ENCODE peak calls at places on chromosomes 7 and 10, in nine cellular contexts. C is PC-9, H is left ventricle myocardium inferior, K is body of pancreas, N is PC-3, E is Peyer's patch, J is RWPE1, S is lower lobe of right lung, G is stomach. R is an unnamed sample.

GRCh38 chr10:63722537-63722936 is 201.3 kb downstream of the REEP3 start:
- DNase-seq in C (peak), H (no peak), K (peak), N (peak), E (no peak), J (no peak), S (no peak), G (no peak), R (no peak)

GRCh38 chr10:93245772-93246171 is 172.1 kb downstream of the CYP26A1 start:
- DNase-seq in C (no peak), H (no peak), K (no peak), N (no peak), E (no peak), J (no peak), S (no peak), G (no peak), R (no peak)

GRCh38 chr7:137953692-137954470 is 48.0 kb downstream of the CREB3L2 start:
- DNase-seq in C (peak), H (no peak), K (no peak), N (peak), E (no peak), J (peak), S (no peak), G (no peak), R (no peak)

GRCh38 chr7:128302110-128302509 is 41.6 kb downstream of the RBM28 start:
- DNase-seq in C (no peak), H (peak), K (no peak), N (no peak), E (no peak), J (no peak), S (no peak), G (no peak), R (no peak)

GRCh38 chr10:117552156-117552620 is 9.6 kb downstream of the EMX2 start:
- DNase-seq in C (no peak), H (no peak), K (no peak), N (peak), E (no peak), J (no peak), S (no peak), G (no peak), R (no peak)

GRCh38 chr10:88238515-88238914 is 344.6 kb downstream of the RNLS start:
- DNase-seq in C (no peak), H (no peak), K (no peak), N (no peak), E (no peak), J (no peak), S (no peak), G (no peak), R (no peak)

GRCh38 chr10:124916585-124917167 is 25.2 kb upstream of the ZRANB1 start:
- DNase-seq in C (peak), H (peak), K (peak), N (peak), E (peak), J (peak), S (peak), G (peak), R (peak)

GRCh38 chr10:104449402-104449801 is 95.8 kb downstream of the CFAP58 start:
- DNase-seq in C (no peak), H (no peak), K (no peak), N (no peak), E (no peak), J (no peak), S (no peak), G (no peak), R (no peak)

GRCh38 chr7:105219771-105220160 is 169.0 kb downstream of the SRPK2 start:
- DNase-seq in C (peak), H (no peak), K (no peak), N (peak), E (no peak), J (peak), S (no peak), G (no peak), R (no peak)

GRCh38 chr10:4281207-4281825 is 496.3 kb upstream of the KLF6 start:
- DNase-seq in C (no peak), H (no peak), K (no peak), N (peak), E (no peak), J (no peak), S (no peak), G (no peak), R (no peak)

GRCh38 chr7:155450828-155451521 is 7.0 kb upstream of the EN2 start:
- DNase-seq in C (no peak), H (no peak), K (no peak), N (no peak), E (no peak), J (no peak), S (peak), G (no peak), R (no peak)

GRCh38 chr7:1961776-1962276 is 270.9 kb downstream of the MAD1L1 start:
- DNase-seq in C (peak), H (no peak), K (no peak), N (peak), E (no peak), J (peak), S (no peak), G (no peak), R (no peak)

GRCh38 chr10:62919776-62920175 is 103.6 kb upstream of the EGR2 start:
- DNase-seq in C (no peak), H (no peak), K (no peak), N (peak), E (no peak), J (peak), S (no peak), G (no peak), R (no peak)

GRCh38 chr7:102272075-102272916 is 14.4 kb upstream of the SH2B2 start:
- DNase-seq in C (no peak), H (peak), K (peak), N (peak), E (peak), J (peak), S (peak), G (peak), R (peak)

GRCh38 chr10:123149568-123150228 is 1.8 kb downstream of the HMX2 start:
- DNase-seq in C (no peak), H (no peak), K (no peak), N (no peak), E (no peak), J (no peak), S (peak), G (no peak), R (no peak)

GRCh38 chr7:129351320-129351719 is 82.9 kb upstream of the STRIP2 start:
- DNase-seq in C (no peak), H (no peak), K (no peak), N (no peak), E (no peak), J (no peak), S (no peak), G (no peak), R (no peak)

GRCh38 chr7:31776616-31777015 is 89.6 kb downstream of the PPP1R17 start:
- DNase-seq in C (no peak), H (no peak), K (no peak), N (peak), E (no peak), J (peak), S (no peak), G (no peak), R (no peak)

GRCh38 chr10:50152792-50153272 is 85.1 kb downstream of the WASHC2A start:
- DNase-seq in C (no peak), H (peak), K (peak), N (no peak), E (no peak), J (no peak), S (peak), G (peak), R (no peak)

GRCh38 chr7:112143151-112143550 is 63.0 kb downstream of the DOCK4 start:
- DNase-seq in C (no peak), H (no peak), K (no peak), N (no peak), E (no peak), J (no peak), S (no peak), G (no peak), R (no peak)

GRCh38 chr7:22486597-22486996 is 13.4 kb downstream of the STEAP1B start:
- DNase-seq in C (no peak), H (no peak), K (no peak), N (no peak), E (no peak), J (no peak), S (no peak), G (no peak), R (no peak)
- H3K27ac ChIP-seq in C (no peak), H (no peak), K (no peak), N (no peak), E (no peak), J (no peak), S (no peak), G (no peak), R (no peak)

DNA sequence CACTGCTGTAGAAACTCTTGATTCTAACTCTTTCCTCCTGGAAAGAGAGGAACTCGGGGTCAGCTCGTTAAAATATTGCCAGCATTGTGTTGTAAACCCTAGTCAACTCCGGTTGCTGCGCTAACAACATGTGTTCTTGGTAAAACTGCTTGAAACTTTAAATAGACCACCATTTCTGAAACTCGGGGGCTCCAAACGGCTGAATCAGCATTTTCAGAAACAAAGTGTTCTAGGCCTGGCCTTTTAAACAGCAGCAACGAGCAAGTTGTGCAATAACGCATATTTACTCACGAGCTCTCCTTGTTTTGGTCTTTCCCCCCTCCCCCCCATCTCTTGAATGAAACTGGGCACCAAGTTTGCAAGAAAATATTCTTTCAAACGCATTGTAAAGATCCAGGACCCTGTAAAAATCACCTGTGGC is 9.2 kb upstream of the GRB10 start:
- DNase-seq in C (peak), H (no peak), K (peak), N (peak), E (no peak), J (peak), S (no peak), G (no peak), R (no peak)
- H3K27ac ChIP-seq in C (peak), H (peak), K (peak), N (peak), E (no peak), J (peak), S (peak), G (peak), R (no peak)

GRCh38 chr10:68560916-68561691 is 967 bp downstream of the TET1 start:
- DNase-seq in C (no peak), H (peak), K (peak), N (no peak), E (no peak), J (no peak), S (no peak), G (no peak), R (peak)
- H3K27ac ChIP-seq in C (no peak), H (peak), K (no peak), N (no peak), E (no peak), J (no peak), S (no peak), G (no peak), R (no peak)

DNA sequence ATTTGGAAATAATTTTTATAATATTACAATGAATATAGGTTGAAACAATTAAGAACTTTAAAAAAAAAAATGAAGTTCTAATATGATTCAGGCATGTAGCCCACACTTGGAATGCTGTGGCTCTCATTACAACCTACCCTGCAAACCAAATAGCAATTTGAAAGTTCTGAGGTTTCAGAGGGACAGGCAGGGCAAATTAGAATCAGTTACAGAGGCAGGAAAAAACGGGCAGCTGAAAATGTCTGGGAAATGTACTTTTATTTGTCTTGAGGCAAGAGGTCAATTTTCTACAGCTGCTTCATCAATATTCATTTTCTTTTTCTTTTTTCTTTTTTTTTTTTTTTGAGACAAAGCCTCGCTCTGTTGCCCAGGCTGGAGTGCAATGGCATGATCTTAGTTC is 95.3 kb downstream of the PIP4K2A start:
- DNase-seq in C (no peak), H (no peak), K (no peak), N (no peak), E (no peak), J (no peak), S (no peak), G (no peak), R (no peak)
- H3K27ac ChIP-seq in C (no peak), H (peak), K (no peak), N (peak), E (no peak), J (peak), S (no peak), G (no peak), R (peak)

DNA sequence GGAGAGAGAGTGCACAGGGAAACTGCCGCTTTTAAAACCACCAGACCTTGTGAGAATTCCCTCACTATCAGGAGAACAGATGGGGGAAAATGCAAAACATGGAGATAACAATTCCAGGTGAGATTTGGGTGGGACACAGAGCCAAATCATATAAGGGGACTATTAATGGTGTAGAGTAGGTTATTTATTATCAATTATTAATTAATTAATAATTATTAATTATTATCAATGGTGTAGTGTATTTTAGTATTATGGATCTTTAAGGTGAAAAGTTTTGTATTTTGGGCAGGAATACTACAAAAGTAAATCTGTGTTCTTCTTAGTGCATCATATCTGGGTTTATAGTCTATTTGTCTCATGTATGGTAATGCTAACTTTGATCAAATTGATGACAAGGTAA is 377.7 kb upstream of the KCND2 start:
- DNase-seq in C (no peak), H (no peak), K (no peak), N (no peak), E (no peak), J (no peak), S (no peak), G (no peak), R (no peak)
- H3K27ac ChIP-seq in C (no peak), H (no peak), K (no peak), N (no peak), E (no peak), J (no peak), S (no peak), G (no peak), R (no peak)

GRCh38 chr7:100433592-100434296 is 2.6 kb downstream of the PPP1R35 start:
- DNase-seq in C (no peak), H (no peak), K (no peak), N (no peak), E (no peak), J (no peak), S (peak), G (no peak), R (no peak)
- H3K27ac ChIP-seq in C (no peak), H (peak), K (no peak), N (no peak), E (no peak), J (peak), S (no peak), G (no peak), R (no peak)

GRCh38 chr7:121003986-121004685 is 15.6 kb downstream of the CPED1 start:
- DNase-seq in C (no peak), H (peak), K (no peak), N (no peak), E (no peak), J (no peak), S (no peak), G (no peak), R (no peak)

GRCh38 chr7:121005996-121006565 is 17.6 kb downstream of the CPED1 start:
- DNase-seq in C (no peak), H (no peak), K (no peak), N (no peak), E (no peak), J (no peak), S (no peak), G (no peak), R (no peak)

GRCh38 chr7:121011401-121011800 is 22.9 kb downstream of the CPED1 start:
- DNase-seq in C (no peak), H (no peak), K (no peak), N (no peak), E (no peak), J (no peak), S (no peak), G (no peak), R (no peak)

GRCh38 chr7:121002755-121003114 is 14.2 kb downstream of the CPED1 start:
- DNase-seq in C (no peak), H (no peak), K (no peak), N (peak), E (no peak), J (no peak), S (no peak), G (no peak), R (no peak)

GRCh38 chr7:121006731-121007315 is 18.3 kb downstream of the CPED1 start:
- DNase-seq in C (no peak), H (no peak), K (no peak), N (no peak), E (no peak), J (no peak), S (no peak), G (no peak), R (no peak)
- H3K27ac ChIP-seq in C (no peak), H (peak), K (no peak), N (no peak), E (no peak), J (no peak), S (no peak), G (no peak), R (no peak)

GRCh38 chr7:4722308-4722707 is 40.2 kb downstream of the FOXK1 start:
- DNase-seq in C (no peak), H (no peak), K (no peak), N (no peak), E (no peak), J (no peak), S (no peak), G (no peak), R (no peak)
- H3K27ac ChIP-seq in C (no peak), H (peak), K (no peak), N (no peak), E (no peak), J (no peak), S (no peak), G (no peak), R (no peak)

GRCh38 chr10:121495719-121496118 is 102.5 kb downstream of the FGFR2 start:
- DNase-seq in C (no peak), H (no peak), K (peak), N (no peak), E (no peak), J (no peak), S (peak), G (no peak), R (no peak)
- H3K27ac ChIP-seq in C (no peak), H (no peak), K (no peak), N (no peak), E (no peak), J (peak), S (no peak), G (no peak), R (peak)

GRCh38 chr7:44632196-44632595 is 25.8 kb downstream of the OGDH start:
- DNase-seq in C (no peak), H (no peak), K (no peak), N (no peak), E (no peak), J (no peak), S (no peak), G (no peak), R (no peak)

GRCh38 chr7:44633254-44634186 is 27.1 kb downstream of the OGDH start:
- DNase-seq in C (peak), H (peak), K (peak), N (peak), E (peak), J (peak), S (peak), G (peak), R (no peak)

GRCh38 chr7:44629825-44630580 is 23.6 kb downstream of the OGDH start:
- DNase-seq in C (peak), H (no peak), K (no peak), N (no peak), E (peak), J (no peak), S (no peak), G (no peak), R (no peak)

GRCh38 chr7:44631458-44632115 is 25.2 kb downstream of the OGDH start:
- DNase-seq in C (no peak), H (no peak), K (no peak), N (no peak), E (no peak), J (no peak), S (no peak), G (no peak), R (no peak)

GRCh38 chr7:44630791-44631457 is 24.5 kb downstream of the OGDH start:
- DNase-seq in C (peak), H (no peak), K (no peak), N (no peak), E (peak), J (no peak), S (no peak), G (no peak), R (no peak)
- H3K27ac ChIP-seq in C (no peak), H (peak), K (no peak), N (peak), E (peak), J (peak), S (peak), G (peak), R (no peak)